ENCODE peak calls at places on chromosome 14, in eight cellular contexts. I is Panc1, F is A549, W is lung, L is neuronal stem cell, M is mammary epithelial cell, Z is ovary, V is transverse colon. X is an unnamed sample.

GRCh38 chr14:91870001-91870400 is 2.7 kb upstream of the TC2N start:
- DNase-seq in I (no peak), F (no peak), W (no peak), L (no peak), M (peak; percentile 22), Z (no peak), V (peak; percentile 32), X (peak; percentile 75)

GRCh38 chr14:105879867-105880561 is 353.6 kb downstream of the TMEM121 start:
- DNase-seq in I (no peak), F (no peak), W (no peak), L (no peak), M (no peak), Z (peak; percentile 21), V (peak; percentile 3), X (no peak)

GRCh38 chr14:55805250-55805649 is 225.2 kb downstream of the KTN1 start:
- DNase-seq in I (no peak), F (no peak), W (no peak), L (no peak), M (no peak), Z (no peak), V (no peak), X (no peak)

GRCh38 chr14:68074765-68075381 is 255.3 kb downstream of the RAD51B start:
- DNase-seq in I (no peak), F (no peak), W (no peak), L (no peak), M (no peak), Z (no peak), V (no peak), X (no peak)

GRCh38 chr14:23364164-23364571 is 804 bp downstream of the EFS start:
- DNase-seq in I (no peak), F (no peak), W (no peak), L (peak; percentile 21), M (no peak), Z (no peak), V (no peak), X (no peak)

GRCh38 chr14:46964378-46964777 is 312.8 kb upstream of the RPL10L start:
- DNase-seq in I (no peak), F (no peak), W (no peak), L (no peak), M (no peak), Z (no peak), V (no peak), X (no peak)

GRCh38 chr14:88430976-88431375 is 45.5 kb downstream of the SPATA7 start:
- DNase-seq in I (no peak), F (no peak), W (no peak), L (no peak), M (no peak), Z (no peak), V (no peak), X (no peak)

GRCh38 chr14:26594148-26594547 is 3.7 kb downstream of the NOVA1 start:
- DNase-seq in I (no peak), F (no peak), W (no peak), L (no peak), M (no peak), Z (no peak), V (no peak), X (no peak)

GRCh38 chr14:94192534-94192933 is 18.4 kb downstream of the PPP4R4 start:
- DNase-seq in I (no peak), F (no peak), W (no peak), L (no peak), M (no peak), Z (no peak), V (no peak), X (no peak)

GRCh38 chr14:74619672-74620131 is 7.7 kb upstream of the LTBP2 start:
- DNase-seq in I (no peak), F (peak; percentile 51), W (peak; percentile 46), L (no peak), M (peak; percentile 73), Z (peak; percentile 92), V (peak; percentile 59), X (no peak)

GRCh38 chr14:73764881-73765280 is 50.7 kb upstream of the PNMA1 start:
- DNase-seq in I (no peak), F (no peak), W (peak; percentile 79), L (no peak), M (no peak), Z (no peak), V (peak; percentile 79), X (no peak)

GRCh38 chr14:95300002-95300696 is 19.6 kb downstream of the CLMN start:
- DNase-seq in I (no peak), F (no peak), W (no peak), L (no peak), M (no peak), Z (no peak), V (no peak), X (no peak)

GRCh38 chr14:53153702-53154112 is 584 bp upstream of the DDHD1 start:
- DNase-seq in I (no peak), F (no peak), W (no peak), L (no peak), M (no peak), Z (no peak), V (no peak), X (no peak)

GRCh38 chr14:24032727-24033418 is 18.9 kb upstream of the CARMIL3 start:
- DNase-seq in I (no peak), F (peak; percentile 41), W (peak; percentile 50), L (no peak), M (peak; percentile 91), Z (no peak), V (no peak), X (no peak)

GRCh38 chr14:88189040-88189839 is 133.8 kb downstream of the KCNK10 start:
- DNase-seq in I (peak; percentile 65), F (peak; percentile 67), W (peak; percentile 79), L (peak; percentile 81), M (peak; percentile 77), Z (peak; percentile 58), V (peak; percentile 88), X (no peak)

GRCh38 chr14:71322660-71323250 is 415.5 kb downstream of the PCNX1 start:
- DNase-seq in I (peak; percentile 35), F (no peak), W (no peak), L (no peak), M (peak; percentile 56), Z (no peak), V (no peak), X (no peak)

GRCh38 chr14:25132734-25133422 is 82.9 kb upstream of the STXBP6 start:
- DNase-seq in I (peak; percentile 25), F (peak; percentile 44), W (peak; percentile 50), L (peak; percentile 62), M (peak; percentile 53), Z (peak; percentile 50), V (peak; percentile 72), X (peak; percentile 3)

GRCh38 chr14:61176686-61177085 is 104.5 kb downstream of the TMEM30B start:
- DNase-seq in I (no peak), F (no peak), W (no peak), L (no peak), M (no peak), Z (no peak), V (no peak), X (no peak)

GRCh38 chr14:42654707-42655106 is 1048.0 kb downstream of the LRFN5 start:
- DNase-seq in I (no peak), F (no peak), W (no peak), L (no peak), M (no peak), Z (no peak), V (no peak), X (no peak)
- H3K9me3 ChIP-seq in I (no peaks in the 10 kb centered on the region), F (no peaks in the 10 kb centered on the region), W (no peaks in the 10 kb centered on the region), L (no peaks in the 10 kb centered on the region), M (peaks cover 12% of the 10 kb centered on the region), Z (no peaks in the 10 kb centered on the region), V (no peaks in the 10 kb centered on the region), X (no peaks in the 10 kb centered on the region)

GRCh38 chr14:92951261-92951660 is 28.3 kb downstream of the CHGA start:
- DNase-seq in I (no peak), F (no peak), W (no peak), L (no peak), M (no peak), Z (no peak), V (no peak), X (no peak)
- H3K27ac ChIP-seq in I (no peak overlapping the region), F (no peak overlapping the region), W (no peak overlapping the region), L (no peak overlapping the region), M (no peak overlapping the region), Z (no peak overlapping the region), V (no peak overlapping the region), X (no peak overlapping the region)

GRCh38 chr14:72614891-72615410 is 278.9 kb downstream of the DPF3 start:
- DNase-seq in I (no peak), F (no peak), W (no peak), L (no peak), M (no peak), Z (no peak), V (no peak), X (no peak)

GRCh38 chr14:72615511-72616121 is 278.3 kb downstream of the DPF3 start:
- DNase-seq in I (no peak), F (no peak), W (no peak), L (no peak), M (peak; percentile 85), Z (no peak), V (no peak), X (no peak)

GRCh38 chr14:72617391-72618011 is 276.4 kb downstream of the DPF3 start:
- DNase-seq in I (no peak), F (no peak), W (no peak), L (peak; percentile 15), M (peak; percentile 32), Z (peak; percentile 47), V (no peak), X (no peak)

GRCh38 chr14:72616811-72617210 is 277.1 kb downstream of the DPF3 start:
- DNase-seq in I (no peak), F (no peak), W (no peak), L (no peak), M (no peak), Z (no peak), V (no peak), X (no peak)

DNA sequence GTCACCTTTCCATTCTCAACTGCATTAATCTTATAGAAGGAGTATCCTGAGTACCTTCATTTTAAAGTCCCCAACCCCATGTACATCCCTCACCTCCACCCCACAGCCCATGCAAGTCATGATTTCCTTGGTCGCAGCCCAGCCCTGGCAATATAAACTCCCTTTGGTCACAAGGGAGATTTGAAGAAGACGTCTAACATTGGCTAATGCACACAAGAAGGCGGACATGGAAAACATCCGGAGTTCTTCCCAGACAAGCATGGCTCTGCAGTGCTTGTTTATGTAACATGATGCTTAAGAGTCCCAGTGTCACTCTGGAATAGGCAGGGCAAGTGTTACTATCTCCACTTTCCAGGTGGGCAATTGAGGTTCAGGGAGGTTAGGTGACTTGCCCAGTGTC is 277.6 kb downstream of the DPF3 start:
- DNase-seq in I (no peak), F (no peak), W (no peak), L (no peak), M (no peak), Z (no peak), V (no peak), X (no peak)
- H3K4me1 ChIP-seq in I (no peaks in the 10 kb centered on the region), F (no peaks in the 10 kb centered on the region), W (peaks cover 12% of the 10 kb centered on the region), L (peaks cover 12% of the 10 kb centered on the region), M (peaks cover 48% of the 10 kb centered on the region), Z (peaks cover 21% of the 10 kb centered on the region), V (no peaks in the 10 kb centered on the region), X (no peaks in the 10 kb centered on the region)

DNA sequence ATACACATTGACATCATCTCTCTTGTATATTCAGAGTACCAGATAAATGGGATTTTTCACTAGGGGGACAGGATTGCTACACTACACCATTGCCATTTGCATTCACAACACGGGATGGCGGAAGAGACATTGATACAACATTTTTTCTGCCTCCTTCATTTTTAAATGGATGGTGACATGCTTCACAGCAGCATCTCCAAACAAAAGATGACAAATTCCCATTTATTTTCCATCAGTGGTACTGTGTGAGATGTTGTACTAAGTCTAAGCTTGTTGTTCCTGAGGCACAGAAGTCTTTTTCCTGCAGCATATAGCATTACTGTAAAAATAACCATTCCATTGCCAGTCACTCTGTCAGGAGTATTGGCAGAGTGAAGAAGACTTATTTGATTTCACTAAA is 912.7 kb downstream of the NRXN3 start:
- DNase-seq in I (no peak), F (no peak), W (no peak), L (no peak), M (no peak), Z (no peak), V (no peak), X (no peak)
- H3K9me3 ChIP-seq in I (no peaks in the 10 kb centered on the region), F (no peaks in the 10 kb centered on the region), W (no peaks in the 10 kb centered on the region), L (no peaks in the 10 kb centered on the region), M (no peaks in the 10 kb centered on the region), Z (no peaks in the 10 kb centered on the region), V (no peaks in the 10 kb centered on the region), X (no peaks in the 10 kb centered on the region)

X was measured in effector memory CD4-positive, alpha-beta T cell.